ENCODE peak calls at places on chromosomes 5 and 9, in four cellular contexts. One of them, this sample, is unnamed.

GRCh38 chr5:59124983-59125960 is 542.4 kb downstream of the RAB3C start:
- DNase-seq in activated B cell treated with CpG ODN at 0.5 μM for 24 hours: no peak
- DNase-seq in AG08395: no peak
- DNase-seq in neuronal stem cell: no peak
- DNase-seq in this sample: no peak

GRCh38 chr5:7876867-7877266 is 7.9 kb downstream of the MTRR start:
- DNase-seq in neuronal stem cell: no peak
- DNase-seq in activated B cell treated with CpG ODN at 0.5 μM for 24 hours: no peak
- DNase-seq in AG08395: peak; percentile 62
- DNase-seq in this sample: peak; percentile 49

GRCh38 chr5:135706893-135707292 is 127.6 kb upstream of the SLC25A48 start:
- DNase-seq in neuronal stem cell: no peak
- DNase-seq in activated B cell treated with CpG ODN at 0.5 μM for 24 hours: no peak
- DNase-seq in AG08395: no peak
- DNase-seq in this sample: no peak

GRCh38 chr9:98159790-98160189 is 32.6 kb downstream of the CORO2A start:
- DNase-seq in AG08395: no peak
- DNase-seq in neuronal stem cell: no peak
- DNase-seq in activated B cell treated with CpG ODN at 0.5 μM for 24 hours: no peak
- DNase-seq in this sample: no peak

GRCh38 chr5:370959-371810 is 49.7 kb downstream of the AHRR start:
- DNase-seq in AG08395: peak; percentile 44
- DNase-seq in activated B cell treated with CpG ODN at 0.5 μM for 24 hours: no peak
- DNase-seq in neuronal stem cell: no peak
- DNase-seq in this sample: no peak

GRCh38 chr9:18173923-18174322 is 300.0 kb upstream of the ADAMTSL1 start:
- DNase-seq in activated B cell treated with CpG ODN at 0.5 μM for 24 hours: no peak
- DNase-seq in AG08395: no peak
- DNase-seq in neuronal stem cell: no peak
- DNase-seq in this sample: no peak

GRCh38 chr9:131217321-131218031 is 58.8 kb downstream of the FAM78A start:
- DNase-seq in AG08395: no peak
- DNase-seq in neuronal stem cell: no peak
- DNase-seq in activated B cell treated with CpG ODN at 0.5 μM for 24 hours: no peak
- DNase-seq in this sample: no peak

GRCh38 chr9:126661521-126662251 is 48.0 kb downstream of the LMX1B start:
- DNase-seq in neuronal stem cell: no peak
- DNase-seq in AG08395: no peak
- DNase-seq in activated B cell treated with CpG ODN at 0.5 μM for 24 hours: no peak
- DNase-seq in this sample: no peak

GRCh38 chr9:99845063-99845462 is 23.4 kb downstream of the NR4A3 start:
- DNase-seq in neuronal stem cell: no peak
- DNase-seq in activated B cell treated with CpG ODN at 0.5 μM for 24 hours: no peak
- DNase-seq in AG08395: no peak
- DNase-seq in this sample: no peak

GRCh38 chr5:108762660-108763059 is 15.0 kb downstream of the FER start:
- DNase-seq in activated B cell treated with CpG ODN at 0.5 μM for 24 hours: no peak
- DNase-seq in neuronal stem cell: no peak
- DNase-seq in AG08395: no peak
- DNase-seq in this sample: no peak

GRCh38 chr9:21833090-21833801 is 30.8 kb downstream of the MTAP start:
- DNase-seq in activated B cell treated with CpG ODN at 0.5 μM for 24 hours: peak; percentile 34
- DNase-seq in neuronal stem cell: no peak
- DNase-seq in AG08395: no peak
- DNase-seq in this sample: no peak

GRCh38 chr5:179319741-179320281 is 25.4 kb downstream of the ADAMTS2 start:
- DNase-seq in neuronal stem cell: no peak
- DNase-seq in AG08395: peak; percentile 68
- DNase-seq in activated B cell treated with CpG ODN at 0.5 μM for 24 hours: no peak
- DNase-seq in this sample: no peak

GRCh38 chr9:103928452-103928851 is 165.7 kb upstream of the SMC2 start:
- DNase-seq in activated B cell treated with CpG ODN at 0.5 μM for 24 hours: no peak
- DNase-seq in AG08395: no peak
- DNase-seq in neuronal stem cell: no peak
- DNase-seq in this sample: no peak

GRCh38 chr9:17005085-17005484 is 129.8 kb upstream of the CNTLN start:
- DNase-seq in neuronal stem cell: no peak
- DNase-seq in AG08395: peak; percentile 74
- DNase-seq in activated B cell treated with CpG ODN at 0.5 μM for 24 hours: no peak
- DNase-seq in this sample: peak; percentile 71

GRCh38 chr5:72572236-72572765 is 65.1 kb upstream of the ZNF366 start:
- DNase-seq in neuronal stem cell: no peak
- DNase-seq in AG08395: no peak
- DNase-seq in activated B cell treated with CpG ODN at 0.5 μM for 24 hours: no peak
- DNase-seq in this sample: no peak

GRCh38 chr5:142839711-142840441 is 69.7 kb downstream of the ARHGAP26 start:
- DNase-seq in neuronal stem cell: no peak
- DNase-seq in AG08395: peak; percentile 38
- DNase-seq in activated B cell treated with CpG ODN at 0.5 μM for 24 hours: no peak
- DNase-seq in this sample: no peak

GRCh38 chr5:180590543-180591248 is 603 bp downstream of the SCGB3A1 start:
- DNase-seq in activated B cell treated with CpG ODN at 0.5 μM for 24 hours: no peak
- DNase-seq in AG08395: no peak
- DNase-seq in neuronal stem cell: no peak
- DNase-seq in this sample: peak; percentile 10

GRCh38 chr5:69374911-69375446 is 5.4 kb downstream of the RAD17 start:
- DNase-seq in AG08395: no peak
- DNase-seq in neuronal stem cell: no peak
- DNase-seq in activated B cell treated with CpG ODN at 0.5 μM for 24 hours: no peak
- DNase-seq in this sample: no peak

GRCh38 chr5:56105511-56106372 is 111.0 kb upstream of the IL6ST start:
- DNase-seq in neuronal stem cell: no peak
- DNase-seq in AG08395: no peak
- DNase-seq in activated B cell treated with CpG ODN at 0.5 μM for 24 hours: no peak
- DNase-seq in this sample: no peak

GRCh38 chr9:133129001-133129799 is 8.2 kb upstream of the RALGDS start:
- DNase-seq in neuronal stem cell: no peak
- DNase-seq in AG08395: no peak
- DNase-seq in activated B cell treated with CpG ODN at 0.5 μM for 24 hours: no peak
- DNase-seq in this sample: no peak

GRCh38 chr9:130779153-130779855 is 55.8 kb upstream of the ABL1 start:
- DNase-seq in neuronal stem cell: no peak
- DNase-seq in AG08395: no peak
- DNase-seq in activated B cell treated with CpG ODN at 0.5 μM for 24 hours: no peak
- DNase-seq in this sample: no peak

GRCh38 chr5:150023136-150023535 is 22.6 kb downstream of the HMGXB3 start:
- DNase-seq in AG08395: no peak
- DNase-seq in neuronal stem cell: no peak
- DNase-seq in activated B cell treated with CpG ODN at 0.5 μM for 24 hours: no peak
- DNase-seq in this sample: no peak

GRCh38 chr5:96652769-96653455 is 9.3 kb upstream of the CAST start:
- DNase-seq in neuronal stem cell: no peak
- DNase-seq in AG08395: peak; percentile 14
- DNase-seq in activated B cell treated with CpG ODN at 0.5 μM for 24 hours: no peak
- DNase-seq in this sample: no peak

GRCh38 chr5:5767286-5767928 is 344.9 kb downstream of the ICE1 start:
- DNase-seq in AG08395: no peak
- DNase-seq in neuronal stem cell: no peak
- DNase-seq in activated B cell treated with CpG ODN at 0.5 μM for 24 hours: no peak
- DNase-seq in this sample: no peak

GRCh38 chr5:73735032-73735734 is 109.2 kb downstream of the ARHGEF28 start:
- DNase-seq in neuronal stem cell: no peak
- DNase-seq in AG08395: no peak
- DNase-seq in activated B cell treated with CpG ODN at 0.5 μM for 24 hours: no peak
- DNase-seq in this sample: no peak

GRCh38 chr5:59745422-59745863 is 148.1 kb downstream of the PDE4D start:
- DNase-seq in activated B cell treated with CpG ODN at 0.5 μM for 24 hours: no peak
- DNase-seq in neuronal stem cell: no peak
- DNase-seq in AG08395: no peak
- DNase-seq in this sample: no peak

GRCh38 chr5:94508421-94509148 is 109.8 kb downstream of the KIAA0825 start:
- DNase-seq in neuronal stem cell: no peak
- DNase-seq in activated B cell treated with CpG ODN at 0.5 μM for 24 hours: no peak
- DNase-seq in AG08395: peak; percentile 4
- DNase-seq in this sample: no peak

GRCh38 chr5:68432682-68433081 is 217.1 kb downstream of the PIK3R1 start:
- DNase-seq in AG08395: no peak
- DNase-seq in neuronal stem cell: no peak
- DNase-seq in activated B cell treated with CpG ODN at 0.5 μM for 24 hours: no peak
- DNase-seq in this sample: no peak